ENCODE peak calls at places on chromosome 7, in four cellular contexts. Q, L, W and D are unnamed samples.

GRCh38 chr7:73328696-73329095 is 735 bp downstream of the FKBP6 start:
- DNase-seq in Q (no peak), W (no peak), L (no peak), D (no peak)

GRCh38 chr7:14570750-14571607 is 331.6 kb downstream of the DGKB start:
- DNase-seq in L (no peak), W (no peak), Q (no peak), D (no peak)

GRCh38 chr7:73828107-73828803 is 2.5 kb upstream of the CLDN4 start:
- DNase-seq in L (no peak), Q (peak), W (peak), D (no peak)

GRCh38 chr7:21374134-21374533 is 53.7 kb upstream of the SP4 start:
- DNase-seq in W (no peak), Q (no peak), L (no peak), D (no peak)

GRCh38 chr7:81768951-81769778 is 682 bp downstream of the HGF start:
- DNase-seq in W (no peak), L (no peak), Q (no peak), D (no peak)

GRCh38 chr7:98286701-98287485 is 5.4 kb downstream of the BRI3 start:
- DNase-seq in L (no peak), W (no peak), Q (no peak), D (no peak)

GRCh38 chr7:28378574-28379149 is 33.7 kb upstream of the CREB5 start:
- DNase-seq in L (no peak), W (no peak), Q (no peak), D (no peak)

GRCh38 chr7:73707045-73707631 is 12.3 kb downstream of the STX1A start:
- DNase-seq in L (no peak), W (no peak), Q (peak), D (no peak)

GRCh38 chr7:83429493-83429892 is 219.4 kb downstream of the SEMA3E start:
- DNase-seq in L (no peak), Q (no peak), W (no peak), D (no peak)

GRCh38 chr7:7751243-7752092 is 33.1 kb upstream of the RPA3 start:
- DNase-seq in W (no peak), L (no peak), Q (no peak), D (no peak)

GRCh38 chr7:48832303-48832845 is 92.0 kb upstream of the CDC14C start:
- DNase-seq in W (no peak), Q (no peak), L (no peak), D (no peak)

GRCh38 chr7:138837627-138838026 is 39.6 kb upstream of the ATP6V0A4 start:
- DNase-seq in L (no peak), W (no peak), Q (no peak), D (no peak)

GRCh38 chr7:26863504-26864308 is 684 bp downstream of the SKAP2 start:
- DNase-seq in Q (no peak), L (no peak), W (peak), D (no peak)

GRCh38 chr7:123170333-123171016 is 29.3 kb downstream of the SLC13A1 start:
- DNase-seq in W (no peak), Q (no peak), L (no peak), D (no peak)

GRCh38 chr7:21945374-21946227 is at the start of gene CDCA7L:
- DNase-seq in W (peak), L (peak), Q (peak), D (peak)

GRCh38 chr7:84195295-84196006 is 862 bp upstream of the SEMA3A start:
- DNase-seq in W (no peak), Q (no peak), L (no peak), D (no peak)

GRCh38 chr7:119256001-119256400 is 1017.0 kb upstream of the KCND2 start:
- DNase-seq in Q (no peak), L (no peak), W (no peak), D (no peak)

GRCh38 chr7:66626236-66626957 is 2.3 kb upstream of the KCTD7 start:
- DNase-seq in L (no peak), Q (no peak), W (no peak), D (no peak)

GRCh38 chr7:122307228-122307619 is 2.7 kb upstream of the FEZF1 start:
- DNase-seq in W (no peak), Q (no peak), L (no peak), D (no peak)

GRCh38 chr7:46838463-46838862 is 743.4 kb downstream of the TNS3 start:
- DNase-seq in Q (no peak), L (no peak), W (no peak), D (no peak)

GRCh38 chr7:158811894-158812293 is 17.4 kb downstream of the ESYT2 start:
- DNase-seq in L (no peak), Q (no peak), W (no peak), D (no peak)

GRCh38 chr7:148611692-148612091 is 21.1 kb downstream of the C7orf33 start:
- DNase-seq in Q (no peak), L (no peak), W (no peak), D (no peak)

GRCh38 chr7:151754142-151754590 is 122.7 kb downstream of the PRKAG2 start:
- DNase-seq in Q (peak), W (peak), L (no peak), D (peak)
- TF ChIP-seq POLR2AphosphoS5 in Q (peak), W (no peak), L (no peak), D (no peak)

GRCh38 chr7:100585511-100586265 is at the start of gene LRCH4:
- DNase-seq in Q (peak), W (peak), L (peak), D (peak)
- TF ChIP-seq POLR2A in Q (peak), W (peak), L (peak), D (peak)

GRCh38 chr7:126700807-126701604 is 551.7 kb downstream of the GRM8 start:
- DNase-seq in L (no peak), W (peak), Q (no peak), D (peak)
- TF ChIP-seq POLR2AphosphoS5 in L (no peak), W (peak), Q (no peak), D (peak)

GRCh38 chr7:94656925-94657731 is 1.2 kb upstream of the SGCE start:
- DNase-seq in L (no peak), Q (no peak), W (peak), D (no peak)

GRCh38 chr7:94655562-94655883 is 410 bp downstream of the SGCE start:
- DNase-seq in L (no peak), Q (no peak), W (no peak), D (no peak)

GRCh38 chr7:94656658-94656924 is 658 bp upstream of the SGCE start:
- DNase-seq in L (no peak), Q (no peak), W (no peak), D (no peak)

GRCh38 chr7:94654764-94655561 is 970 bp downstream of the SGCE start:
- DNase-seq in W (no peak), L (no peak), Q (no peak), D (no peak)

GRCh38 chr7:94655884-94656657 is at the start of gene SGCE:
- DNase-seq in L (no peak), W (peak), Q (peak), D (no peak)
- TF ChIP-seq POLR2A in L (no peak), W (no peak), Q (no peak), D (peak)

GRCh38 chr7:25754333-25754732 is 397.7 kb upstream of the NFE2L3 start:
- DNase-seq in L (no peak), W (no peak), Q (peak), D (no peak)
- TF ChIP-seq POLR2AphosphoS5 in L (no peak), W (no peak), Q (peak), D (no peak)

DNA sequence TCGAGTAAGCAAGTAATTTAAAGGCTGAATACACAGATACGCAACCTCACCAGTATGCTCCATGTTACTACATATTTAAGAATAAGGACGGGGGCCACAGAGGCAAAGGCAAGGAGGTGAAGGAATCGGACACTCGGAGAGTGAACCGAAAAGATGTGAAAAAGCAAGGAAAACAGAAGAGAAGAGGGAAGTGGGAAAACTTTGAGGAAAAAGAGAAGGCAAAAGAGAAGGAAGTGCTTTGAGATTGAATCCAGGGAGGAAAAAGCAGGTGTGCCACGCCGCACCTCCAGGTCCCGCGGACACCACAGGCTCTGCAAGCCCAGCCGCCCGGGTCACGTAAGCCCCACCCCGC is 367 bp upstream of the AVL9 start:
- DNase-seq in W (no peak), Q (no peak), L (no peak), D (no peak)
- TF ChIP-seq POLR2A in W (peak), Q (no peak), L (no peak), D (peak)

GRCh38 chr7:92695308-92696261 is 105.4 kb upstream of the FAM133B start:
- DNase-seq in L (no peak), W (peak), Q (peak), D (no peak)
- TF ChIP-seq POLR2AphosphoS5 in L (no peak), W (no peak), Q (no peak), D (no peak)

DNA sequence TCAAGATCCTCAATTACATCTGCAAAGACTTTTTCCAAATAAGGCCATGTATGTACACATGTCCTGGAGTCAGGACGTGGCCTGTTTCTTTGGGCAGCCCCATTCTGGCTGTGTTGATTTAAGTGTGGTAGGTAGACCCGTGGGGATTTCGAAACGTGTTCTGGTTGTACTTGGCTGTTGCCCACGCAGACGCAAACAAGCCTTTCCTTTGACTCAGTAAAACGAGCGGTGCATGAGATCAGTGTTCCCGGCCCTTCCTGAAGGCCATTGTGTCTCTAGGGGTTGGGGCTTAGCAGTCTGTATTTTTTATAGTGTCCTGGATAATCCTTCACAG is 64.8 kb upstream of the DNAJB6 start:
- DNase-seq in L (no peak), Q (peak), W (no peak), D (no peak)
- TF ChIP-seq POLR2A in L (no peak), Q (no peak), W (no peak), D (no peak)

GRCh38 chr7:16397497-16398210 is 23.7 kb downstream of the CRPPA start:
- DNase-seq in W (no peak), L (no peak), Q (no peak), D (no peak)

GRCh38 chr7:16398211-16399017 is 22.9 kb downstream of the CRPPA start:
- DNase-seq in W (no peak), Q (no peak), L (no peak), D (no peak)

GRCh38 chr7:16399916-16400895 is 21.1 kb downstream of the CRPPA start:
- DNase-seq in L (no peak), Q (no peak), W (no peak), D (no peak)

GRCh38 chr7:16400896-16401275 is 20.5 kb downstream of the CRPPA start:
- DNase-seq in W (no peak), Q (no peak), L (no peak), D (no peak)

GRCh38 chr7:16399265-16399801 is 22.0 kb downstream of the CRPPA start:
- DNase-seq in W (no peak), L (no peak), Q (no peak), D (no peak)
- TF ChIP-seq POLR2AphosphoS5 in W (no peak), L (no peak), Q (no peak), D (no peak)